ENCODE peak calls at places on chromosomes 6 and 20, in seven cellular contexts. G is ureter; T is GM13976; Q is mucosa of gallbladder; K is stimulated activated CD8-positive, alpha-beta memory T cell treated with anti-CD3 and anti-CD28 coated beads, Interleukin-2, amount 100 ng/mL, for 48 hours; I is T-helper 2 cell; S is Right ventricle myocardium superior. B is an unnamed sample.

GRCh38 chr6:137798846-137799245 is 68.2 kb upstream of the TNFAIP3 start:
- DNase-seq in G (no peak), T (no peak), Q (no peak), K (no peak), I (no peak), S (no peak), B (no peak)

GRCh38 chr6:36350082-36350481 is 13.4 kb upstream of the BNIP5 start:
- DNase-seq in G (no peak), T (no peak), Q (no peak), K (no peak), I (no peak), S (no peak), B (no peak)

GRCh38 chr20:44422083-44422482 is 53.6 kb upstream of the TTPAL start:
- DNase-seq in G (no peak), T (no peak), Q (no peak), K (no peak), I (no peak), S (no peak), B (no peak)

GRCh38 chr6:12844284-12845223 is 128.0 kb downstream of the PHACTR1 start:
- DNase-seq in G (no peak), T (peak), Q (no peak), K (no peak), I (no peak), S (no peak), B (no peak)

GRCh38 chr6:9204171-9204570 is 768.8 kb upstream of the SLC35B3 start:
- DNase-seq in G (no peak), T (no peak), Q (peak), K (no peak), I (no peak), S (no peak), B (no peak)

GRCh38 chr6:95581073-95581472 is 3.7 kb downstream of the MANEA start:
- DNase-seq in G (no peak), T (no peak), Q (no peak), K (no peak), I (no peak), S (no peak), B (no peak)

GRCh38 chr6:3455121-3455489 is 1.7 kb downstream of the SLC22A23 start:
- DNase-seq in G (no peak), T (no peak), Q (no peak), K (no peak), I (no peak), S (no peak), B (no peak)

GRCh38 chr6:47298475-47298874 is 11.2 kb downstream of the TNFRSF21 start:
- DNase-seq in G (no peak), T (no peak), Q (no peak), K (no peak), I (no peak), S (no peak), B (no peak)

GRCh38 chr6:149831380-149831820 is 32.8 kb downstream of the LRP11 start:
- DNase-seq in G (no peak), T (no peak), Q (no peak), K (no peak), I (no peak), S (no peak), B (no peak)

GRCh38 chr6:21900730-21901129 is 307.2 kb downstream of the SOX4 start:
- DNase-seq in G (no peak), T (no peak), Q (no peak), K (no peak), I (no peak), S (no peak), B (no peak)

GRCh38 chr20:32495217-32495565 is 89.9 kb downstream of the NOL4L start:
- DNase-seq in G (no peak), T (no peak), Q (no peak), K (no peak), I (no peak), S (no peak), B (no peak)

GRCh38 chr6:43455034-43455747 is at the start of gene DLK2:
- DNase-seq in G (no peak), T (peak), Q (no peak), K (peak), I (peak), S (no peak), B (no peak)

GRCh38 chr20:57601737-57602136 is 18.5 kb downstream of the ZBP1 start:
- DNase-seq in G (no peak), T (no peak), Q (no peak), K (no peak), I (no peak), S (no peak), B (no peak)